ENCODE peak calls at places on chromosomes 4 and X, in four cellular contexts. M is HepG2, F is GM12878, A is K562. C is an unnamed sample.

GRCh38 chr4:149441338-149441737 is 374.3 kb downstream of the IQCM start:
- DNase-seq in A (no peak), F (no peak), M (no peak), C (no peak)

GRCh38 chr4:80182237-80182866 is 15.0 kb upstream of the PRDM8 start:
- DNase-seq in M (no peak), A (no peak), F (no peak), C (no peak)

GRCh38 chrX:83984961-83985360 is 124.0 kb downstream of the CYLC1 start:
- DNase-seq in A (no peak), F (no peak), M (no peak), C (no peak)

GRCh38 chrX:44306336-44306735 is 37.1 kb downstream of the EFHC2 start:
- DNase-seq in F (no peak), A (no peak), M (no peak), C (peak; percentile 38)

GRCh38 chr4:74692973-74693372 is 101.3 kb downstream of the BTC start:
- DNase-seq in A (no peak), F (no peak), M (no peak), C (no peak)

GRCh38 chrX:17081535-17081934 is 135.1 kb downstream of the REPS2 start:
- DNase-seq in A (no peak), M (no peak), F (no peak), C (no peak)

GRCh38 chrX:30373951-30374350 is 64.8 kb upstream of the NR0B1 start:
- DNase-seq in F (no peak), M (no peak), A (no peak), C (no peak)

GRCh38 chr4:36900446-36900987 is 344.0 kb upstream of the NWD2 start:
- DNase-seq in A (no peak), M (no peak), F (no peak), C (no peak)

GRCh38 chr4:139988863-139989765 is 164.9 kb downstream of the MAML3 start:
- DNase-seq in F (no peak), M (peak; percentile 16), A (no peak), C (no peak)

GRCh38 chrX:49184294-49185061 is 1.7 kb downstream of the PRICKLE3 start:
- DNase-seq in F (no peak), A (peak; percentile 80), M (no peak), C (peak; percentile 81)

GRCh38 chrX:74534569-74535038 is 79.8 kb downstream of the RLIM start:
- DNase-seq in F (peak; percentile 36), M (no peak), A (no peak), C (no peak)

GRCh38 chrX:16923157-16923556 is 23.3 kb upstream of the REPS2 start:
- DNase-seq in M (no peak), F (no peak), A (no peak), C (no peak)

GRCh38 chr4:86657382-86657781 is 63.3 kb downstream of the PTPN13 start:
- DNase-seq in F (no peak), M (no peak), A (no peak), C (no peak)

GRCh38 chr4:37745946-37746345 is 59.8 kb upstream of the RELL1 start:
- DNase-seq in M (no peak), A (no peak), F (no peak), C (no peak)

GRCh38 chr4:148216866-148217814 is 225.1 kb downstream of the NR3C2 start:
- DNase-seq in M (no peak), A (no peak), F (peak; percentile 41), C (no peak)

GRCh38 chrX:125826774-125827451 is 339.2 kb downstream of the DCAF12L2 start:
- DNase-seq in M (no peak), F (no peak), A (no peak), C (no peak)

GRCh38 chr4:71189471-71189870 is 149.3 kb upstream of the SLC4A4 start:
- DNase-seq in M (no peak), F (no peak), A (no peak), C (no peak)

GRCh38 chrX:37357436-37357835 is 8.3 kb downstream of the PRRG1 start:
- DNase-seq in A (no peak), F (no peak), M (no peak), C (no peak)

GRCh38 chr4:16120720-16121119 is 36.9 kb upstream of the PROM1 start:
- DNase-seq in M (no peak), A (no peak), F (no peak), C (no peak)

GRCh38 chrX:119605398-119605738 is 856 bp downstream of the NKRF start:
- DNase-seq in F (no peak), M (peak; percentile 3), A (peak; percentile 27), C (peak; percentile 32)

GRCh38 chr4:160129439-160129838 is 1026.6 kb downstream of the RAPGEF2 start:
- DNase-seq in F (no peak), M (no peak), A (no peak), C (no peak)

GRCh38 chr4:52931238-52931637 is 69.1 kb downstream of the RASL11B start:
- DNase-seq in M (no peak), F (no peak), A (no peak), C (no peak)

GRCh38 chr4:47972181-47972580 is 44.3 kb downstream of the CNGA1 start:
- DNase-seq in M (no peak), A (no peak), F (peak; percentile 9), C (no peak)

GRCh38 chr4:25925486-25926201 is 11.6 kb downstream of the SMIM20 start:
- DNase-seq in F (no peak), M (peak; percentile 36), A (peak; percentile 59), C (peak; percentile 49)

GRCh38 chr4:13164783-13165371 is 319.3 kb downstream of the RAB28 start:
- DNase-seq in A (no peak), M (peak; percentile 15), F (no peak), C (no peak)
- TF ChIP-seq SP1 in A (no peak), M (no peak), F (no peak), C (no peak)

DNA sequence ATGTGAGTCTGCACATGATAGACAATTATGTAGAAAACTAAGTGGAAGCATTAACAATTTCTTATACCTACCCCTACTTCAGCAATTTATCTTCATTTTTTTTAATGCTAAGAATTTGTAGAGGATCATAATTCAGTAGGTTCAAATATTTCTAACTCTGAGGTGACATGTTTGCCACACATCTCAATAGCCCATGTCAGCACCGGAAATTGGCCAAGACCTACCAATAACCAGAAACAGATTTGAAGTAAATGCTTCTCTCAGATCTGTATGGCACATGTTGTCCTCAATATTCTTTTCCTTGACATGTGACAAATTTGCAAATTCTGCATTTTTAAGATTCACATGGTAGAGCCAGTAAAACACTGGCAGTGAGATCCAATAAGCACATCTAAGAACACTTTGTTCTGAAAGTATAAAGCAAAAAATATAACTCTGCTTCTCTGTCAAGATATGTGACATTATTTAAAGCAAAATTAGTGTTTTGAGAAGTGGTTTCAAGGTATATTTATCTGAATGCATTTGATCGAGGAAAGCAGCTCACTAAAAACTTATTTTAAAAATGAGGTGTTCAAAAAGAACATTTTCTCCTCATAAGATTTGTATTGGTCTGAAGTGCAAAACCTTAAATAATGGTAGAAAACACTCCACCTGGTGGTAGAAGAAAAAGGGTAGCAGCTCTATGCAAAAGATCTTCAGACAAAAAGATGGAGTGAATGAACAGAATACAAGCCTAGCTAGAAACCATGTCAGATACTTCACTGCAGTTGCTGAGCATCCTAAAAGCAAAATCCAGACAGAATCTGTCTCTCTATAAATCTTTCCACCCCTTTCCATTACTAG is 513.9 kb upstream of the FAM241A start:
- DNase-seq in A (no peak), M (no peak), F (no peak), C (no peak)
- TF ChIP-seq BHLHE40 in A (no peak), M (no peak), F (no peak), C (no peak)

GRCh38 chrX:100410901-100411801 is 1.1 kb upstream of the PCDH19 start:
- DNase-seq in A (no peak), F (no peak), M (no peak), C (no peak)
- TF ChIP-seq SP1 in A (no peak), F (no peak), M (no peak), C (no peak)

GRCh38 chrX:23779025-23779424 is 3.9 kb upstream of the SAT1 start:
- DNase-seq in F (no peak), A (no peak), M (no peak), C (no peak)
- TF ChIP-seq BHLHE40 in F (no peak), A (no peak), M (no peak), C (no peak)

GRCh38 chr4:1683371-1683902 is 676 bp downstream of the FAM53A start:
- DNase-seq in F (no peak), A (no peak), M (no peak), C (no peak)
- TF ChIP-seq SP1 in F (no peak), A (no peak), M (no peak), C (no peak)

DNA sequence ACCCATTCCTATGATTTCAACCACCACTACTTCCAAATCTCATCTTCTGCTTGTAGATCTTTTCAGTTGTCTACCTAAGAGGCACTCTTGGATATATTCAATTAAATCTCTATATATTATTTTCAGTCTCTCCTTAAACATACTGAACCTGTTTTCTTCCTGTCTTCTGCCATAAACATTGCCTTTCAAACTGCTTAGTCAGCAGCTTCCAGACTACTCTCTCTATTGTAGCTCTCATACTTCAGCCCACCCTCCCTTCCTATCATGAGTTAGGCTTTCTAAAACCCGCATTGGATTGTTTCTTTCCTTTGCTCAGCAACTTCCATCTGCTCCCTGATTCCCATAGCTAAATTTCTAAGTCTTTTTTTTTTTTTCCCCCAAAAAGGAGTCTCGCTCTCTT is 4.5 kb downstream of the AP1AR start:
- DNase-seq in M (no peak), F (no peak), A (no peak), C (no peak)
- TF ChIP-seq BHLHE40 in M (no peak), F (no peak), A (no peak), C (no peak)

DNA sequence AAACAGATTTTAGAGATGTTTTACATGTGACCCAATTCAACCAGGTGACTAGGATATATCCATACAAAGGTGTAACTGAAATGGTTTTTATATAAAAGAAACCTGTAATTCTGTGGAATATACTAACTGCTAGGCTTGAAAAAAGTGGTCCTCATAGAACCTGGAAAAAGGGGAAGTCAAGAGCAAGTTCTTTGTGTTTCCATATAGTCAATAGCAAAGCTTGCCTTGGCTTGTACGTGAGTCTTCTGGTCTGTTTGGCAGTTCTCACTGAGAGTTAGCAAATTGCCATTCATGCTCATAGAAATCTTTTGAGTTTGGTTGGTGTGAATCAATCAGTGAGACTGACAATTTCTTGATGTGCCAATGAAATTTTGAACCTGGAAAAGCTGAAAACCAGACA is 79.4 kb upstream of the SMIM10 start:
- DNase-seq in M (no peak), A (no peak), F (no peak), C (no peak)
- TF ChIP-seq SP1 in M (no peak), A (no peak), F (no peak), C (no peak)

GRCh38 chr4:125750399-125750798 is 435.6 kb downstream of the FAT4 start:
- DNase-seq in A (no peak), M (no peak), F (no peak), C (no peak)

GRCh38 chr4:125749354-125749753 is 434.6 kb downstream of the FAT4 start:
- DNase-seq in F (no peak), A (no peak), M (no peak), C (no peak)

DNA sequence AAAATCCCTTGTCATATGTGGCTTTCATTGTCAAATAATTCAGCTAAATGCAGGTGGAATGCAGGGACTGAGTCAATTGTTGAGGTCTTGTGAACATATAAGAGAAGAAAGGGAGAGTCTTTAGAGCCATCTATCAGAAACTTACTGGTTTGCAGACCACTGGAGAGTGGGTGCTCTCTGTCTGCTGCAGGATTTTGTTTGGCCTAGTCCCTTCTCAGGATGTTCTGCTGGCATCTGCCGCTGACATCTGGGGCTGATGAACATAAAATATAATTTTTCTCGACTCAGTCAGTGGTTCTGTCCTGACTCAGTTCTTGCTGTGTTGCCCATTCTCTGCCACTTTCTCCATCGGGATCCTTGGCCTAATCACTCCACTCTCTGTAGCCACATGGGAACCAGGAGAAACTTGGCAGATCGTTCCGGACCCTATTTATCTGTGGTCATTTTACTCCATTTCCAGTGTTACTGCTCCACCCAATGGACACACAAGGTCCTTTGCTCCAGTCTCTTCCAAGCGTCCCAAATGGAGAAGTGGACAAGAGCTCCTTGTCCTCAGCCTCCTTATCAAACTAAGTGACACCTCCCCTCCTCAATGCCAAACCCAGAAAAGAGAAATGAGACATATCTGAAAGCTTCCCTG is 436.2 kb downstream of the FAT4 start:
- DNase-seq in F (no peak), A (no peak), M (peak; percentile 23), C (peak; percentile 16)
- TF ChIP-seq BHLHE40 in F (no peak), A (no peak), M (no peak), C (no peak)

C was measured in HEK293T.